ENCODE peak calls at places on chromosomes 2 and 18, in eight cellular contexts. One of them, this sample, is unnamed.

GRCh38 chr2:214244847-214245246 is 166.0 kb upstream of the VWC2L start:
- DNase-seq in MM.1S: no peak
- DNase-seq in endothelial cell of umbilical vein: no peak
- DNase-seq in mesendoderm: peak; percentile 40
- DNase-seq in astrocyte: peak; percentile 57
- DNase-seq in colonic mucosa: no peak
- DNase-seq in HCT116: no peak
- DNase-seq in PC-3: peak; percentile 24
- DNase-seq in this sample: peak; percentile 71

GRCh38 chr2:198762456-198762855 is 695.3 kb downstream of the SATB2 start:
- DNase-seq in MM.1S: no peak
- DNase-seq in endothelial cell of umbilical vein: no peak
- DNase-seq in mesendoderm: peak; percentile 1
- DNase-seq in astrocyte: peak; percentile 21
- DNase-seq in colonic mucosa: no peak
- DNase-seq in HCT116: no peak
- DNase-seq in PC-3: no peak
- DNase-seq in this sample: peak; percentile 26

GRCh38 chr2:191811807-191812602 is 34.9 kb downstream of the CAVIN2 start:
- DNase-seq in MM.1S: peak; percentile 68
- DNase-seq in endothelial cell of umbilical vein: peak; percentile 86
- DNase-seq in mesendoderm: peak; percentile 52
- DNase-seq in astrocyte: peak; percentile 36
- DNase-seq in colonic mucosa: peak; percentile 60
- DNase-seq in HCT116: peak; percentile 53
- DNase-seq in PC-3: peak; percentile 85
- DNase-seq in this sample: peak; percentile 88

GRCh38 chr2:23436346-23437099 is 51.5 kb downstream of the KLHL29 start:
- DNase-seq in MM.1S: no peak
- DNase-seq in endothelial cell of umbilical vein: peak; percentile 81
- DNase-seq in mesendoderm: peak; percentile 72
- DNase-seq in astrocyte: peak; percentile 45
- DNase-seq in colonic mucosa: no peak
- DNase-seq in HCT116: no peak
- DNase-seq in PC-3: peak; percentile 7
- DNase-seq in this sample: no peak

GRCh38 chr2:152607793-152608300 is 109.4 kb downstream of the PRPF40A start:
- DNase-seq in MM.1S: no peak
- DNase-seq in endothelial cell of umbilical vein: no peak
- DNase-seq in mesendoderm: no peak
- DNase-seq in astrocyte: no peak
- DNase-seq in colonic mucosa: no peak
- DNase-seq in HCT116: no peak
- DNase-seq in PC-3: no peak
- DNase-seq in this sample: no peak

GRCh38 chr2:239382384-239382880 is 18.4 kb downstream of the HDAC4 start:
- DNase-seq in MM.1S: no peak
- DNase-seq in endothelial cell of umbilical vein: no peak
- DNase-seq in mesendoderm: no peak
- DNase-seq in astrocyte: no peak
- DNase-seq in colonic mucosa: no peak
- DNase-seq in HCT116: no peak
- DNase-seq in PC-3: no peak
- DNase-seq in this sample: no peak

GRCh38 chr2:203909946-203910476 is 26.6 kb upstream of the ICOS start:
- DNase-seq in MM.1S: no peak
- DNase-seq in endothelial cell of umbilical vein: no peak
- DNase-seq in mesendoderm: no peak
- DNase-seq in astrocyte: no peak
- DNase-seq in colonic mucosa: no peak
- DNase-seq in HCT116: no peak
- DNase-seq in PC-3: no peak
- DNase-seq in this sample: no peak

GRCh38 chr2:216584112-216584511 is 49.1 kb upstream of the IGFBP2 start:
- DNase-seq in MM.1S: no peak
- DNase-seq in endothelial cell of umbilical vein: no peak
- DNase-seq in mesendoderm: no peak
- DNase-seq in astrocyte: no peak
- DNase-seq in colonic mucosa: no peak
- DNase-seq in HCT116: no peak
- DNase-seq in PC-3: no peak
- DNase-seq in this sample: no peak

GRCh38 chr2:73356097-73356496 is 29.5 kb upstream of the ALMS1 start:
- DNase-seq in MM.1S: no peak
- DNase-seq in endothelial cell of umbilical vein: no peak
- DNase-seq in mesendoderm: no peak
- DNase-seq in astrocyte: no peak
- DNase-seq in colonic mucosa: no peak
- DNase-seq in HCT116: no peak
- DNase-seq in PC-3: no peak
- DNase-seq in this sample: no peak

GRCh38 chr2:211944572-211944971 is 594.0 kb downstream of the ERBB4 start:
- DNase-seq in MM.1S: peak; percentile 81
- DNase-seq in endothelial cell of umbilical vein: no peak
- DNase-seq in mesendoderm: peak; percentile 48
- DNase-seq in astrocyte: no peak
- DNase-seq in colonic mucosa: no peak
- DNase-seq in HCT116: peak; percentile 2
- DNase-seq in PC-3: no peak
- DNase-seq in this sample: no peak

GRCh38 chr18:58618822-58619553 is 9.9 kb downstream of the ALPK2 start:
- DNase-seq in MM.1S: no peak
- DNase-seq in endothelial cell of umbilical vein: no peak
- DNase-seq in mesendoderm: peak; percentile 84
- DNase-seq in astrocyte: no peak
- DNase-seq in colonic mucosa: no peak
- DNase-seq in HCT116: no peak
- DNase-seq in PC-3: no peak
- DNase-seq in this sample: no peak

GRCh38 chr18:46720521-46720920 is 36.3 kb downstream of the ST8SIA5 start:
- DNase-seq in MM.1S: no peak
- DNase-seq in endothelial cell of umbilical vein: no peak
- DNase-seq in mesendoderm: no peak
- DNase-seq in astrocyte: no peak
- DNase-seq in colonic mucosa: no peak
- DNase-seq in HCT116: no peak
- DNase-seq in PC-3: no peak
- DNase-seq in this sample: no peak

GRCh38 chr2:199136241-199136640 is 321.5 kb downstream of the SATB2 start:
- DNase-seq in MM.1S: no peak
- DNase-seq in endothelial cell of umbilical vein: no peak
- DNase-seq in mesendoderm: no peak
- DNase-seq in astrocyte: peak; percentile 41
- DNase-seq in colonic mucosa: no peak
- DNase-seq in HCT116: no peak
- DNase-seq in PC-3: peak; percentile 56
- DNase-seq in this sample: peak; percentile 28

GRCh38 chr2:85458611-85459563 is 40.4 kb downstream of the SH2D6 start:
- DNase-seq in MM.1S: no peak
- DNase-seq in endothelial cell of umbilical vein: no peak
- DNase-seq in mesendoderm: peak; percentile 65
- DNase-seq in astrocyte: no peak
- DNase-seq in colonic mucosa: no peak
- DNase-seq in HCT116: no peak
- DNase-seq in PC-3: peak; percentile 27
- DNase-seq in this sample: no peak

GRCh38 chr2:96869824-96870630 is at the start of gene SEMA4C:
- DNase-seq in MM.1S: no peak
- DNase-seq in endothelial cell of umbilical vein: peak; percentile 45
- DNase-seq in mesendoderm: peak; percentile 57
- DNase-seq in astrocyte: no peak
- DNase-seq in colonic mucosa: peak; percentile 67
- DNase-seq in HCT116: no peak
- DNase-seq in PC-3: no peak
- DNase-seq in this sample: peak; percentile 75

GRCh38 chr2:189204322-189204941 is 24.9 kb upstream of the COL5A2 start:
- DNase-seq in MM.1S: peak; percentile 9
- DNase-seq in endothelial cell of umbilical vein: peak; percentile 43
- DNase-seq in mesendoderm: no peak
- DNase-seq in astrocyte: peak; percentile 80
- DNase-seq in colonic mucosa: no peak
- DNase-seq in HCT116: peak; percentile 22
- DNase-seq in PC-3: peak; percentile 49
- DNase-seq in this sample: peak; percentile 65

GRCh38 chr2:100884145-100884621 is 64.2 kb downstream of the NPAS2 start:
- DNase-seq in MM.1S: peak; percentile 11
- DNase-seq in endothelial cell of umbilical vein: peak; percentile 85
- DNase-seq in mesendoderm: no peak
- DNase-seq in astrocyte: no peak
- DNase-seq in colonic mucosa: no peak
- DNase-seq in HCT116: no peak
- DNase-seq in PC-3: no peak
- DNase-seq in this sample: no peak

GRCh38 chr18:45625596-45625995 is 10.3 kb downstream of the SLC14A2 start:
- DNase-seq in MM.1S: no peak
- DNase-seq in endothelial cell of umbilical vein: no peak
- DNase-seq in mesendoderm: no peak
- DNase-seq in astrocyte: no peak
- DNase-seq in colonic mucosa: no peak
- DNase-seq in HCT116: no peak
- DNase-seq in PC-3: no peak
- DNase-seq in this sample: no peak

GRCh38 chr2:120180066-120180465 is 43.1 kb downstream of the TMEM185B start:
- DNase-seq in MM.1S: no peak
- DNase-seq in endothelial cell of umbilical vein: no peak
- DNase-seq in mesendoderm: peak; percentile 73
- DNase-seq in astrocyte: no peak
- DNase-seq in colonic mucosa: no peak
- DNase-seq in HCT116: no peak
- DNase-seq in PC-3: no peak
- DNase-seq in this sample: no peak

GRCh38 chr2:120175000-120175581 is 48.1 kb downstream of the TMEM185B start:
- DNase-seq in MM.1S: peak; percentile 70
- DNase-seq in endothelial cell of umbilical vein: peak; percentile 75
- DNase-seq in mesendoderm: peak; percentile 68
- DNase-seq in astrocyte: peak; percentile 32
- DNase-seq in colonic mucosa: peak; percentile 30
- DNase-seq in HCT116: peak; percentile 28
- DNase-seq in PC-3: peak; percentile 84
- DNase-seq in this sample: peak; percentile 90

GRCh38 chr2:120177973-120178372 is 45.2 kb downstream of the TMEM185B start:
- DNase-seq in MM.1S: peak; percentile 36
- DNase-seq in endothelial cell of umbilical vein: no peak
- DNase-seq in mesendoderm: no peak
- DNase-seq in astrocyte: no peak
- DNase-seq in colonic mucosa: no peak
- DNase-seq in HCT116: no peak
- DNase-seq in PC-3: no peak
- DNase-seq in this sample: no peak

GRCh38 chr2:120177011-120177621 is 46.1 kb downstream of the TMEM185B start:
- DNase-seq in MM.1S: peak; percentile 87
- DNase-seq in endothelial cell of umbilical vein: peak; percentile 20
- DNase-seq in mesendoderm: peak; percentile 18
- DNase-seq in astrocyte: no peak
- DNase-seq in colonic mucosa: peak; percentile 28
- DNase-seq in HCT116: no peak
- DNase-seq in PC-3: no peak
- DNase-seq in this sample: no peak

DNA sequence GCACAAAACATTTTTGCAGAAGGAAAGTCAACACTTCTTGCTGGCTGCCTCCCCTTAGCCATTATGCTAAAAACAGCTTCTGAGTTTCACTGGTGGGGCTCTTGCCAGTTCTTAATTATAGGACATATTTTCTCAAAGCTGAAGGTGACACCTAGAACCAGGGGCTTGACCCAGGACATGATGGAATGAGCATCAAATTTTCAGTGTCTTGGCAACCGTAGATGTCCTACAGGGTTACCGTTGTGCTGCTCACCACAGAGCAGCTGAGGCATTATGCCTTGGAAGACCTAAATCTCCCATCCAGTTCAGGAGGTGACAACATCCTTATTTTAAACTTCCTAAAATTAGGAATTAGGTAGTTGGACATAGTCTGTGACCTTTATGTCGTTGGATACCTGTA is 46.7 kb downstream of the TMEM185B start:
- DNase-seq in MM.1S: no peak
- DNase-seq in endothelial cell of umbilical vein: no peak
- DNase-seq in mesendoderm: no peak
- DNase-seq in astrocyte: no peak
- DNase-seq in colonic mucosa: no peak
- DNase-seq in HCT116: no peak
- DNase-seq in PC-3: no peak
- DNase-seq in this sample: no peak
- H3K9ac ChIP-seq in MM.1S: peak overlapping the region; percentile 41
- H3K9ac ChIP-seq in endothelial cell of umbilical vein: no peak overlapping the region
- H3K9ac ChIP-seq in mesendoderm: no peak overlapping the region
- H3K9ac ChIP-seq in astrocyte: no peak overlapping the region
- H3K9ac ChIP-seq in colonic mucosa: no peak overlapping the region
- H3K9ac ChIP-seq in HCT116: no peak overlapping the region
- H3K9ac ChIP-seq in PC-3: no peak overlapping the region
- H3K9ac ChIP-seq in this sample: no peak overlapping the region

GRCh38 chr2:33498291-33498956 is 22.0 kb downstream of the RASGRP3 start:
- DNase-seq in MM.1S: no peak
- DNase-seq in endothelial cell of umbilical vein: no peak
- DNase-seq in mesendoderm: no peak
- DNase-seq in astrocyte: peak; percentile 44
- DNase-seq in colonic mucosa: no peak
- DNase-seq in HCT116: no peak
- DNase-seq in PC-3: no peak
- DNase-seq in this sample: no peak
- H3K4me1 ChIP-seq in MM.1S: peaks cover 49% of the 10 kb centered on the region
- H3K4me1 ChIP-seq in endothelial cell of umbilical vein: peaks cover 29% of the 10 kb centered on the region
- H3K4me1 ChIP-seq in mesendoderm: no peaks in the 10 kb centered on the region
- H3K4me1 ChIP-seq in astrocyte: no peaks in the 10 kb centered on the region
- H3K4me1 ChIP-seq in colonic mucosa: no peaks in the 10 kb centered on the region
- H3K4me1 ChIP-seq in HCT116: peaks cover 3% of the 10 kb centered on the region
- H3K4me1 ChIP-seq in PC-3: peaks cover 29% of the 10 kb centered on the region
- H3K4me1 ChIP-seq in this sample: no peaks in the 10 kb centered on the region

DNA sequence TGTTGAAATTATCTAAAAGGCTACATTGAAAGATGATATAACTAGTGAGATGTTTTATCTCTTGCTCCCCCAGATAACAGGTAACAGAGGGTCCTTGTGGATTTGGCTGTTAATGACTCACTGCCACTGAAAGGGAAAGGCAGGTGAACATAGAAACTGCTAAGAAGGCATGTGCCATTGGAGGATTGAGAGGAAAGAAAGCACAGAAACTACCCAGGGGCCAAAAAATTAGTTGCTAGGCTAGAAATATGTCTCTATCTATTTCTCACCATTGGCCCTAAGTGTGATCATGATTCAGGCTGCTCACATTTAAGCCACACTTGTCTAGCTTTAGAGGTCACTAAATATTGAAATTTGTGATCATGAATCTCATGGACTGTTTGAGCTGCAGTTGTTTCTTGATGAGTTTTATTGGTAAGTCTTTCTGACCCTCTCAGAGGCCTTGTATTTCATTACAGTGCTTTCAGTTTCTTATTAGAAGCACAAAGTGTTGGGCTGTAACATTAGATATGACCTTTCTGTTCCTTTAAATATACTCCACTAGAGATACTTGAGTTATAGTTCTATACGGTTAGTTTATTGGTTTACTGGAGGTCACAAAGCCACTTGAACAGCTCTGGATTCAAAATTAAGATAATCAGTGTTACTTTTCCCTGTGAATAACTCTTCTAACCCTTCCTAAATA is 26.2 kb downstream of the NAB1 start:
- DNase-seq in MM.1S: peak; percentile 64
- DNase-seq in endothelial cell of umbilical vein: no peak
- DNase-seq in mesendoderm: peak; percentile 58
- DNase-seq in astrocyte: no peak
- DNase-seq in colonic mucosa: no peak
- DNase-seq in HCT116: no peak
- DNase-seq in PC-3: no peak
- DNase-seq in this sample: no peak
- H3K9ac ChIP-seq in MM.1S: no peak overlapping the region
- H3K9ac ChIP-seq in endothelial cell of umbilical vein: no peak overlapping the region
- H3K9ac ChIP-seq in mesendoderm: no peak overlapping the region
- H3K9ac ChIP-seq in astrocyte: no peak overlapping the region
- H3K9ac ChIP-seq in colonic mucosa: no peak overlapping the region
- H3K9ac ChIP-seq in HCT116: no peak overlapping the region
- H3K9ac ChIP-seq in PC-3: no peak overlapping the region
- H3K9ac ChIP-seq in this sample: no peak overlapping the region

GRCh38 chr2:130896813-130897212 is 60.1 kb downstream of the ARHGEF4 start:
- DNase-seq in MM.1S: no peak
- DNase-seq in endothelial cell of umbilical vein: no peak
- DNase-seq in mesendoderm: no peak
- DNase-seq in astrocyte: no peak
- DNase-seq in colonic mucosa: no peak
- DNase-seq in HCT116: no peak
- DNase-seq in PC-3: no peak
- DNase-seq in this sample: no peak
- H3K4me1 ChIP-seq in MM.1S: no peaks in the 10 kb centered on the region
- H3K4me1 ChIP-seq in endothelial cell of umbilical vein: no peaks in the 10 kb centered on the region
- H3K4me1 ChIP-seq in mesendoderm: no peaks in the 10 kb centered on the region
- H3K4me1 ChIP-seq in astrocyte: no peaks in the 10 kb centered on the region
- H3K4me1 ChIP-seq in colonic mucosa: no peaks in the 10 kb centered on the region
- H3K4me1 ChIP-seq in HCT116: peaks cover 4% of the 10 kb centered on the region
- H3K4me1 ChIP-seq in PC-3: peaks cover 14% of the 10 kb centered on the region
- H3K4me1 ChIP-seq in this sample: no peaks in the 10 kb centered on the region